ENCODE peak calls at places on chromosome 3, in ten cellular contexts. One of them, this sample, is unnamed.

GRCh38 chr3:121748638-121749275 is 784 bp downstream of the GOLGB1 start:
- DNase-seq in esophagus squamous epithelium: no peak
- DNase-seq in body of pancreas: peak; percentile 81
- DNase-seq in IMR-90: peak; percentile 50
- DNase-seq in H54: peak; percentile 15
- DNase-seq in sigmoid colon: no peak
- DNase-seq in heart left ventricle: no peak
- DNase-seq in HCT116: no peak
- DNase-seq in stomach: peak; percentile 77
- DNase-seq in K562: no peak
- DNase-seq in this sample: peak; percentile 54

GRCh38 chr3:29281265-29282228 is 676 bp downstream of the RBMS3 start:
- DNase-seq in heart left ventricle: peak; percentile 39
- DNase-seq in stomach: no peak
- DNase-seq in HCT116: no peak
- DNase-seq in sigmoid colon: peak; percentile 69
- DNase-seq in K562: no peak
- DNase-seq in body of pancreas: no peak
- DNase-seq in H54: no peak
- DNase-seq in IMR-90: peak; percentile 59
- DNase-seq in esophagus squamous epithelium: no peak
- DNase-seq in this sample: no peak

GRCh38 chr3:138921316-138922292 is 25.3 kb downstream of the FOXL2 start:
- DNase-seq in K562: no peak
- DNase-seq in HCT116: no peak
- DNase-seq in IMR-90: peak; percentile 81
- DNase-seq in esophagus squamous epithelium: no peak
- DNase-seq in sigmoid colon: no peak
- DNase-seq in body of pancreas: no peak
- DNase-seq in heart left ventricle: no peak
- DNase-seq in stomach: no peak
- DNase-seq in H54: peak; percentile 84
- DNase-seq in this sample: no peak

GRCh38 chr3:51719413-51720025 is 12.7 kb downstream of the GRM2 start:
- DNase-seq in K562: no peak
- DNase-seq in H54: no peak
- DNase-seq in heart left ventricle: no peak
- DNase-seq in stomach: no peak
- DNase-seq in HCT116: no peak
- DNase-seq in sigmoid colon: no peak
- DNase-seq in IMR-90: no peak
- DNase-seq in esophagus squamous epithelium: no peak
- DNase-seq in body of pancreas: no peak
- DNase-seq in this sample: no peak

GRCh38 chr3:174156200-174156599 is 702.9 kb upstream of the NAALADL2 start:
- DNase-seq in heart left ventricle: no peak
- DNase-seq in H54: no peak
- DNase-seq in HCT116: no peak
- DNase-seq in stomach: no peak
- DNase-seq in K562: no peak
- DNase-seq in sigmoid colon: no peak
- DNase-seq in body of pancreas: no peak
- DNase-seq in IMR-90: no peak
- DNase-seq in esophagus squamous epithelium: no peak
- DNase-seq in this sample: no peak

GRCh38 chr3:138381950-138382715 is 33.8 kb downstream of the MRAS start:
- DNase-seq in HCT116: no peak
- DNase-seq in K562: no peak
- DNase-seq in heart left ventricle: peak; percentile 85
- DNase-seq in stomach: peak; percentile 28
- DNase-seq in sigmoid colon: peak; percentile 88
- DNase-seq in body of pancreas: no peak
- DNase-seq in H54: no peak
- DNase-seq in IMR-90: peak; percentile 45
- DNase-seq in esophagus squamous epithelium: no peak
- DNase-seq in this sample: no peak

GRCh38 chr3:173473237-173473636 is 75.7 kb downstream of the NLGN1 start:
- DNase-seq in stomach: no peak
- DNase-seq in sigmoid colon: no peak
- DNase-seq in H54: no peak
- DNase-seq in heart left ventricle: no peak
- DNase-seq in IMR-90: no peak
- DNase-seq in K562: no peak
- DNase-seq in esophagus squamous epithelium: no peak
- DNase-seq in HCT116: no peak
- DNase-seq in body of pancreas: no peak
- DNase-seq in this sample: no peak

GRCh38 chr3:180223268-180223667 is 186.5 kb upstream of the PEX5L start:
- DNase-seq in IMR-90: no peak
- DNase-seq in K562: no peak
- DNase-seq in heart left ventricle: no peak
- DNase-seq in H54: no peak
- DNase-seq in esophagus squamous epithelium: no peak
- DNase-seq in stomach: no peak
- DNase-seq in HCT116: no peak
- DNase-seq in body of pancreas: no peak
- DNase-seq in sigmoid colon: no peak
- DNase-seq in this sample: no peak

GRCh38 chr3:23750573-23751484 is 54.9 kb upstream of the UBE2E1 start:
- DNase-seq in sigmoid colon: no peak
- DNase-seq in stomach: no peak
- DNase-seq in heart left ventricle: no peak
- DNase-seq in H54: no peak
- DNase-seq in HCT116: no peak
- DNase-seq in IMR-90: no peak
- DNase-seq in esophagus squamous epithelium: no peak
- DNase-seq in K562: no peak
- DNase-seq in body of pancreas: no peak
- DNase-seq in this sample: no peak

GRCh38 chr3:82376883-82377282 is 615.4 kb upstream of the GBE1 start:
- DNase-seq in H54: no peak
- DNase-seq in HCT116: peak; percentile 4
- DNase-seq in IMR-90: no peak
- DNase-seq in sigmoid colon: no peak
- DNase-seq in heart left ventricle: no peak
- DNase-seq in body of pancreas: no peak
- DNase-seq in K562: no peak
- DNase-seq in stomach: no peak
- DNase-seq in esophagus squamous epithelium: no peak
- DNase-seq in this sample: peak; percentile 5

GRCh38 chr3:150497956-150498355 is 48.3 kb downstream of the SERP1 start:
- DNase-seq in HCT116: no peak
- DNase-seq in IMR-90: peak; percentile 61
- DNase-seq in stomach: no peak
- DNase-seq in H54: peak; percentile 26
- DNase-seq in sigmoid colon: no peak
- DNase-seq in heart left ventricle: no peak
- DNase-seq in body of pancreas: no peak
- DNase-seq in K562: peak; percentile 61
- DNase-seq in esophagus squamous epithelium: no peak
- DNase-seq in this sample: peak; percentile 19

DNA sequence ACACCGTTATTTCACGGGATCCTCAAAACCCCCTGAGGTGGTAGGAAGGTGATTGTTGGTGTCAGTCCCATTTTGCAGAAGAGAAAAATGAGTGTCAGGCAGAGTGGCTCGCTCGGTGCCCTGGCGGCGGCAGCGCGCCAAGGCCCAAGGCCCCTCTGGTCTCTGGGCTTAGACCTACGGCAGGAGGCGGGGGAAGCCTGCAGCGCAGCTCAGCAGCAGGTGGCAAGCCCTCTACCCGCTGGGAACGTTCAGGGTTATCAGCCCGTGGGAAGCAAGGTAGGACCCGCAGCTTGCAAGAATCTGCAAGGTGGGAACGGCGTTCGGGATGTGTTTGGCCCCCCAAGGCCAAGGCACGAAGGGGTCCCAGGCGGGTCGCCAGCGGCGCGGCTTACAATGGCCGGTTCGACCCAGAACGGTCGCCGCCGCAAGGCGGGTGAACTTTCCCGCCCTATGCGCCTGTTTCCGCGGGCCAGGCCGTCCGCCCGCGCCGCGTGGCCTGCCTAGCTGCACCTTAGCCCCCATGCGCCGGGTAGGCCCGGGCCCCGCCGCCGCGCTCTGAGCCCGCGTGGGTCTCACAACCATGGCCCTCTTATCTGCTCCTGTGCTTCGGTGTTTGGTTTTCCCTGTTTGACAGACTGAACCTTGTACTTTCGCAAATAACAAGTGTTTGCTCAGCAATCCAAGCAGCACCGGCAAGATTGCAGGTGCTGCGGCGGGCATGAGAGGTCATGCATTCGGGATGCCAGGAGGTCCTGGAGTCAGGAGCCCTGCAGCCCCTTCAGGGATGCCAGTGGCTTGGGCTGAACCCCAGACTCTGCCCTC is 39.7 kb downstream of the CCNL1 start:
- DNase-seq in sigmoid colon: no peak
- DNase-seq in esophagus squamous epithelium: no peak
- DNase-seq in HCT116: no peak
- DNase-seq in H54: no peak
- DNase-seq in K562: no peak
- DNase-seq in heart left ventricle: no peak
- DNase-seq in IMR-90: no peak
- DNase-seq in body of pancreas: peak; percentile 72
- DNase-seq in stomach: peak; percentile 75
- DNase-seq in this sample: no peak
- TF ChIP-seq POLR2A in sigmoid colon: no peak
- TF ChIP-seq POLR2A in esophagus squamous epithelium: no peak
- TF ChIP-seq POLR2A in HCT116: no peak
- TF ChIP-seq POLR2A in H54: no peak
- TF ChIP-seq POLR2A in K562: no peak
- TF ChIP-seq POLR2A in heart left ventricle: no peak
- TF ChIP-seq POLR2A in IMR-90: no peak
- TF ChIP-seq POLR2A in body of pancreas: no peak
- TF ChIP-seq POLR2A in stomach: no peak
- TF ChIP-seq POLR2A in this sample: no peak

GRCh38 chr3:129867506-129868124 is 25.9 kb downstream of the TMCC1 start:
- DNase-seq in HCT116: no peak
- DNase-seq in body of pancreas: no peak
- DNase-seq in K562: no peak
- DNase-seq in sigmoid colon: no peak
- DNase-seq in esophagus squamous epithelium: no peak
- DNase-seq in heart left ventricle: no peak
- DNase-seq in stomach: no peak
- DNase-seq in IMR-90: peak; percentile 11
- DNase-seq in H54: no peak
- DNase-seq in this sample: no peak

GRCh38 chr3:129864519-129864918 is 29.0 kb downstream of the TMCC1 start:
- DNase-seq in esophagus squamous epithelium: no peak
- DNase-seq in IMR-90: no peak
- DNase-seq in stomach: no peak
- DNase-seq in HCT116: no peak
- DNase-seq in heart left ventricle: no peak
- DNase-seq in K562: no peak
- DNase-seq in H54: no peak
- DNase-seq in sigmoid colon: no peak
- DNase-seq in body of pancreas: no peak
- DNase-seq in this sample: no peak

GRCh38 chr3:129872107-129872506 is 21.4 kb downstream of the TMCC1 start:
- DNase-seq in body of pancreas: no peak
- DNase-seq in H54: no peak
- DNase-seq in IMR-90: no peak
- DNase-seq in K562: no peak
- DNase-seq in heart left ventricle: no peak
- DNase-seq in sigmoid colon: no peak
- DNase-seq in esophagus squamous epithelium: no peak
- DNase-seq in stomach: no peak
- DNase-seq in HCT116: no peak
- DNase-seq in this sample: no peak

GRCh38 chr3:129868912-129869311 is 24.6 kb downstream of the TMCC1 start:
- DNase-seq in IMR-90: no peak
- DNase-seq in sigmoid colon: no peak
- DNase-seq in H54: no peak
- DNase-seq in stomach: no peak
- DNase-seq in heart left ventricle: no peak
- DNase-seq in K562: no peak
- DNase-seq in body of pancreas: no peak
- DNase-seq in esophagus squamous epithelium: no peak
- DNase-seq in HCT116: no peak
- DNase-seq in this sample: no peak
- TF ChIP-seq POLR2A in IMR-90: no peak
- TF ChIP-seq POLR2A in sigmoid colon: no peak
- TF ChIP-seq POLR2A in H54: no peak
- TF ChIP-seq POLR2A in stomach: no peak
- TF ChIP-seq POLR2A in heart left ventricle: no peak
- TF ChIP-seq POLR2A in K562: no peak
- TF ChIP-seq POLR2A in body of pancreas: no peak
- TF ChIP-seq POLR2A in esophagus squamous epithelium: no peak
- TF ChIP-seq POLR2A in HCT116: no peak
- TF ChIP-seq POLR2A in this sample: no peak

DNA sequence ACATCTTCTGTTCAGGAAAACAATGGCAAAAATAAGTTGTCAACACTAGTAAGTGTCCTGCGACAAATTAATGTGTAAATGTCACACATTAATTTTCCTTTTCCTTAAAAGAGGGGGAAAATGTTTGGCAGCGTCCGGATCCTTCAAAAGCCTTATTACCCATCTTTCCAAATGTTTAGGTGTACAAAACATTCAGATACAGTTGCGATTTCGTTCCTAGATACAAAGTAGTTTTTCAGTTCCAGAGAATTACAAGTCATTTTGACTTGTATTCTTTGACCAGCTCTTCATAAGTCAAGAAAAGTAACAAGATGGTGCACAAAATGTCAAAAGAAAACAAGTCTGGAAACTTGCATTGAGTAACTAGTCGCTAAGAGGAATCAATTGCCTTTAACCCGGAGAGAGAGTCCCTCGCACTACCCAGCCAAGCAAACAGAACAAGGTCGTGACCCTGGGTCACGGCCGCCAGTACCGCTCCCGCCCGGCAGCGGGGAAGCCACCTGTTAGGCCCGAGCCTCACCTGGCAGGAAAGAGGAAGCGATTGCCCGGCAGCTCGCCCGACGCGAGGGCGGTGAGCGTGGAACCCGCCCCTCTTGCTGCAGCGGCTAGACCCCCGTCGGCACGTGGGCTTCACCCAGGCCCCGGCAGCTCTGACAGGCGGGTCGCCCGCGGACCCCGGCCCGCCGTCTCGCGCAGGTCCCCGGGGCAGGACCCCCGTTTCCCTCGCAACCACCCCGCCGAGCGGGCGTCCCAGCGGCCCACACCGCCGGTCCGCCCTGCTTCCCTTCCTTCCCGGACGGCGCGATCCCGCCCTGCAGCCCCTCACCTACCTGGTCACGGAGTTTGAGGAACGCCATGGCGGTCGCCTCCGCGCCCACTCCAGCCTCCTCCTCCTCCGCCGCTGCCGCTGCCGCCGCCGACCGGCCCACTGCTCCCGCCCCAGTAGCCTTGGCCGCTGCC is 61.0 kb upstream of the ANKRD28 start:
- DNase-seq in K562: peak; percentile 50
- DNase-seq in H54: peak; percentile 33
- DNase-seq in sigmoid colon: no peak
- DNase-seq in IMR-90: no peak
- DNase-seq in esophagus squamous epithelium: peak; percentile 2
- DNase-seq in heart left ventricle: peak; percentile 44
- DNase-seq in HCT116: no peak
- DNase-seq in stomach: peak; percentile 85
- DNase-seq in body of pancreas: peak; percentile 80
- DNase-seq in this sample: peak; percentile 72
- TF ChIP-seq POLR2A in K562: no peak
- TF ChIP-seq POLR2A in H54: no peak
- TF ChIP-seq POLR2A in sigmoid colon: no peak
- TF ChIP-seq POLR2A in IMR-90: no peak
- TF ChIP-seq POLR2A in esophagus squamous epithelium: no peak
- TF ChIP-seq POLR2A in heart left ventricle: no peak
- TF ChIP-seq POLR2A in HCT116: no peak
- TF ChIP-seq POLR2A in stomach: no peak
- TF ChIP-seq POLR2A in body of pancreas: no peak
- TF ChIP-seq POLR2A in this sample: no peak

GRCh38 chr3:99625643-99626414 is 12.6 kb upstream of the COL8A1 start:
- DNase-seq in esophagus squamous epithelium: no peak
- DNase-seq in HCT116: no peak
- DNase-seq in K562: no peak
- DNase-seq in heart left ventricle: no peak
- DNase-seq in sigmoid colon: no peak
- DNase-seq in IMR-90: peak; percentile 84
- DNase-seq in body of pancreas: no peak
- DNase-seq in H54: no peak
- DNase-seq in stomach: no peak
- DNase-seq in this sample: no peak
- TF ChIP-seq POLR2A in esophagus squamous epithelium: no peak
- TF ChIP-seq POLR2A in HCT116: no peak
- TF ChIP-seq POLR2A in K562: no peak
- TF ChIP-seq POLR2A in heart left ventricle: no peak
- TF ChIP-seq POLR2A in sigmoid colon: no peak
- TF ChIP-seq POLR2A in IMR-90: no peak
- TF ChIP-seq POLR2A in body of pancreas: no peak
- TF ChIP-seq POLR2A in H54: no peak
- TF ChIP-seq POLR2A in stomach: no peak
- TF ChIP-seq POLR2A in this sample: no peak